ENCODE peak calls at places on chromosomes 13 and 19, in five cellular contexts. W is right atrium auricular region, E is IMR-90, X is type B pancreatic cell, K is tibial artery. S is an unnamed sample.

GRCh38 chr13:52446265-52446664 is 4.2 kb downstream of the VPS36 start:
- DNase-seq in E (no peak), W (no peak), K (no peak), X (no peak), S (no peak)

GRCh38 chr19:3368441-3368795 is 2.0 kb downstream of the NFIC start:
- DNase-seq in K (no peak), W (no peak), X (no peak), E (no peak), S (no peak)

GRCh38 chr19:5345895-5346386 is 5.3 kb upstream of the PTPRS start:
- DNase-seq in W (peak), E (peak), K (no peak), X (no peak), S (no peak)

GRCh38 chr19:47609885-47610545 is 1.1 kb downstream of the BICRA start:
- DNase-seq in E (peak), K (peak), X (peak), W (no peak), S (no peak)

GRCh38 chr13:111913790-111914189 is 153.2 kb upstream of the SOX1 start:
- DNase-seq in X (no peak), E (no peak), K (no peak), W (peak), S (peak)

GRCh38 chr13:24208314-24208713 is 47.8 kb downstream of the SPATA13 start:
- DNase-seq in K (peak), W (no peak), X (no peak), E (peak), S (no peak)

GRCh38 chr13:61370520-61370919 is 45.1 kb downstream of the PCDH20 start:
- DNase-seq in K (no peak), W (no peak), X (no peak), E (no peak), S (no peak)

GRCh38 chr19:8831373-8831772 is 731 bp downstream of the ZNF558 start:
- DNase-seq in K (no peak), E (no peak), W (no peak), X (no peak), S (no peak)

GRCh38 chr19:18091217-18091608 is 4.5 kb upstream of the IL12RB1 start:
- DNase-seq in W (no peak), X (no peak), E (no peak), K (peak), S (no peak)

GRCh38 chr19:2288743-2289713 is 7.1 kb upstream of the PEAK3 start:
- DNase-seq in X (no peak), W (no peak), E (no peak), K (no peak), S (no peak)

GRCh38 chr13:36819811-36820140 is 754 bp downstream of the RFXAP start:
- DNase-seq in X (no peak), E (peak), W (no peak), K (no peak), S (no peak)

GRCh38 chr19:8526345-8527062 is 12.5 kb upstream of the ZNF414 start:
- DNase-seq in K (peak), W (peak), X (peak), E (peak), S (peak)

GRCh38 chr13:31172001-31172400 is 10.3 kb upstream of the HSPH1 start:
- DNase-seq in K (no peak), E (peak), W (no peak), X (no peak), S (no peak)

GRCh38 chr13:71864981-71865857 is 1.8 kb downstream of the DACH1 start:
- DNase-seq in X (peak), W (no peak), K (no peak), E (no peak), S (no peak)

GRCh38 chr13:112053744-112054615 is 13.0 kb upstream of the SOX1 start:
- DNase-seq in E (no peak), K (no peak), X (no peak), W (no peak), S (peak)

GRCh38 chr19:54462072-54462712 is 1.4 kb downstream of the LENG9 start:
- DNase-seq in E (no peak), X (no peak), W (no peak), K (no peak), S (no peak)

GRCh38 chr13:112972867-112973576 is 4.0 kb downstream of the MCF2L start:
- DNase-seq in E (no peak), K (no peak), X (no peak), W (no peak), S (no peak)

GRCh38 chr19:17281391-17282304 is at the start of gene ANKLE1:
- DNase-seq in W (no peak), E (no peak), K (no peak), X (no peak), S (no peak)

GRCh38 chr19:32200312-32201038 is 144.9 kb upstream of the ZNF507 start:
- DNase-seq in X (peak), K (no peak), E (no peak), W (no peak), S (no peak)

GRCh38 chr13:26010487-26011207 is 41.2 kb downstream of the SHISA2 start:
- DNase-seq in E (no peak), X (no peak), W (no peak), K (no peak), S (no peak)

GRCh38 chr19:34261335-34262109 is 7.2 kb downstream of the GARRE1 start:
- DNase-seq in W (no peak), K (no peak), X (no peak), E (no peak), S (no peak)

GRCh38 chr19:42352216-42352892 is 26.9 kb downstream of the MEGF8 start:
- DNase-seq in K (no peak), W (no peak), E (peak), X (no peak), S (no peak)

GRCh38 chr19:41904118-41904870 is 21.3 kb downstream of the ARHGEF1 start:
- DNase-seq in E (no peak), X (no peak), K (no peak), W (no peak), S (no peak)

GRCh38 chr19:47511128-47511517 is 3.7 kb downstream of the NAPA start:
- DNase-seq in K (no peak), W (no peak), X (no peak), E (no peak), S (peak)

S was measured in coronary artery.